ENCODE peak calls at places on chromosomes 5 and 9, in ten cellular contexts. A, W, Y, Z, B, H, L, Q, M and S are unnamed samples.

GRCh38 chr9:136521541-136521940 is 24.3 kb downstream of the NOTCH1 start:
- DNase-seq in Z (no peak), M (no peak), L (no peak), H (no peak), B (no peak), A (no peak), Y (no peak), Q (no peak), W (no peak), S (no peak)

GRCh38 chr5:109141499-109142200 is 268.1 kb downstream of the PJA2 start:
- DNase-seq in Y (no peak), B (no peak), W (no peak), H (no peak), L (peak; percentile 18), M (no peak), A (no peak), Q (peak; percentile 8), Z (no peak), S (no peak)

GRCh38 chr5:58459276-58459859 is 518 bp downstream of the PLK2 start:
- DNase-seq in L (peak; percentile 68), W (no peak), Y (peak; percentile 39), M (peak; percentile 5), B (no peak), H (no peak), Q (peak; percentile 47), Z (peak; percentile 5), A (no peak), S (peak; percentile 21)

GRCh38 chr5:72525816-72526215 is 18.6 kb upstream of the ZNF366 start:
- DNase-seq in Q (peak; percentile 14), M (no peak), W (peak; percentile 56), L (peak; percentile 97), A (no peak), H (no peak), Y (no peak), Z (no peak), B (no peak), S (no peak)

GRCh38 chr9:129007035-129007765 is 20.9 kb downstream of the SH3GLB2 start:
- DNase-seq in W (no peak), M (no peak), A (no peak), Z (no peak), B (no peak), L (no peak), H (no peak), Q (no peak), Y (no peak), S (no peak)

GRCh38 chr9:126979461-126979860 is 64.9 kb downstream of the RALGPS1 start:
- DNase-seq in W (no peak), H (no peak), L (no peak), A (no peak), M (no peak), B (no peak), Y (no peak), Z (no peak), Q (no peak), S (no peak)

GRCh38 chr9:134964686-134965085 is 47.0 kb upstream of the FCN1 start:
- DNase-seq in Y (no peak), Z (no peak), B (no peak), Q (no peak), L (no peak), W (no peak), H (no peak), A (no peak), M (no peak), S (no peak)

GRCh38 chr5:298737-299125 is 22.8 kb upstream of the AHRR start:
- DNase-seq in B (no peak), H (no peak), L (no peak), A (no peak), Y (no peak), Z (no peak), M (no peak), Q (no peak), W (no peak), S (no peak)

GRCh38 chr5:74838262-74838661 is 27.9 kb downstream of the FAM169A start:
- DNase-seq in A (no peak), B (no peak), M (no peak), W (no peak), L (no peak), Y (no peak), H (no peak), Q (no peak), Z (no peak), S (no peak)

GRCh38 chr9:69554945-69555344 is 117.2 kb downstream of the APBA1 start:
- DNase-seq in L (peak; percentile 86), Y (no peak), Z (no peak), W (no peak), A (no peak), B (no peak), Q (peak; percentile 6), H (no peak), M (no peak), S (peak; percentile 96)

GRCh38 chr5:67816456-67816855 is 399.1 kb upstream of the PIK3R1 start:
- DNase-seq in Q (no peak), Z (no peak), Y (no peak), M (no peak), B (no peak), W (no peak), A (no peak), H (no peak), L (no peak), S (no peak)